ENCODE peak calls at places on chromosomes 7 and 10, in nine cellular contexts. One of them, this sample, is unnamed.

GRCh38 chr10:24949616-24950015 is 2.8 kb downstream of the PRTFDC1 start:
- DNase-seq in H54: no peak
- DNase-seq in GM12865: no peak
- DNase-seq in NCI-H1105 treated with DMSO at 0.1 percent for 48 hours: no peak
- DNase-seq in Daoy: no peak
- DNase-seq in NCI-H460: no peak
- DNase-seq in NCI-H1417: no peak
- DNase-seq in MCF 10A: peak; percentile 70
- DNase-seq in T-cell: no peak
- DNase-seq in this sample: no peak

GRCh38 chr10:80204801-80205477 is 398 bp downstream of the ANXA11 start:
- DNase-seq in H54: peak; percentile 27
- DNase-seq in GM12865: peak; percentile 48
- DNase-seq in NCI-H1105 treated with DMSO at 0.1 percent for 48 hours: no peak
- DNase-seq in Daoy: peak; percentile 44
- DNase-seq in NCI-H460: no peak
- DNase-seq in NCI-H1417: peak; percentile 56
- DNase-seq in MCF 10A: no peak
- DNase-seq in T-cell: peak; percentile 42
- DNase-seq in this sample: no peak

GRCh38 chr7:2738110-2738509 is 50.1 kb downstream of the AMZ1 start:
- DNase-seq in H54: no peak
- DNase-seq in GM12865: no peak
- DNase-seq in NCI-H1105 treated with DMSO at 0.1 percent for 48 hours: no peak
- DNase-seq in Daoy: no peak
- DNase-seq in NCI-H460: no peak
- DNase-seq in NCI-H1417: no peak
- DNase-seq in MCF 10A: no peak
- DNase-seq in T-cell: no peak
- DNase-seq in this sample: no peak

GRCh38 chr10:60604356-60604755 is 173.9 kb upstream of the CDK1 start:
- DNase-seq in H54: no peak
- DNase-seq in GM12865: no peak
- DNase-seq in NCI-H1105 treated with DMSO at 0.1 percent for 48 hours: no peak
- DNase-seq in Daoy: no peak
- DNase-seq in NCI-H460: no peak
- DNase-seq in NCI-H1417: peak; percentile 35
- DNase-seq in MCF 10A: no peak
- DNase-seq in T-cell: no peak
- DNase-seq in this sample: no peak

GRCh38 chr10:36172574-36172973 is 530.5 kb upstream of the FZD8 start:
- DNase-seq in H54: no peak
- DNase-seq in GM12865: no peak
- DNase-seq in NCI-H1105 treated with DMSO at 0.1 percent for 48 hours: no peak
- DNase-seq in Daoy: peak; percentile 84
- DNase-seq in NCI-H460: no peak
- DNase-seq in NCI-H1417: no peak
- DNase-seq in MCF 10A: peak; percentile 59
- DNase-seq in T-cell: no peak
- DNase-seq in this sample: no peak

GRCh38 chr7:155803418-155804376 is 8.6 kb downstream of the SHH start:
- DNase-seq in H54: no peak
- DNase-seq in GM12865: peak; percentile 35
- DNase-seq in NCI-H1105 treated with DMSO at 0.1 percent for 48 hours: no peak
- DNase-seq in Daoy: peak; percentile 73
- DNase-seq in NCI-H460: peak; percentile 71
- DNase-seq in NCI-H1417: peak; percentile 77
- DNase-seq in MCF 10A: no peak
- DNase-seq in T-cell: no peak
- DNase-seq in this sample: peak; percentile 32

GRCh38 chr7:17646181-17646956 is 293.9 kb downstream of the SNX13 start:
- DNase-seq in H54: no peak
- DNase-seq in GM12865: no peak
- DNase-seq in NCI-H1105 treated with DMSO at 0.1 percent for 48 hours: peak; percentile 22
- DNase-seq in Daoy: no peak
- DNase-seq in NCI-H460: peak; percentile 32
- DNase-seq in NCI-H1417: peak; percentile 45
- DNase-seq in MCF 10A: peak; percentile 43
- DNase-seq in T-cell: no peak
- DNase-seq in this sample: no peak

GRCh38 chr7:139321071-139321745 is 19.9 kb upstream of the FMC1 start:
- DNase-seq in H54: peak; percentile 8
- DNase-seq in GM12865: peak; percentile 26
- DNase-seq in NCI-H1105 treated with DMSO at 0.1 percent for 48 hours: no peak
- DNase-seq in Daoy: peak; percentile 9
- DNase-seq in NCI-H460: peak; percentile 16
- DNase-seq in NCI-H1417: no peak
- DNase-seq in MCF 10A: peak; percentile 51
- DNase-seq in T-cell: no peak
- DNase-seq in this sample: no peak

GRCh38 chr10:21525367-21526183 is at the start of gene SKIDA1:
- DNase-seq in H54: no peak
- DNase-seq in GM12865: peak; percentile 82
- DNase-seq in NCI-H1105 treated with DMSO at 0.1 percent for 48 hours: peak; percentile 89
- DNase-seq in Daoy: peak; percentile 83
- DNase-seq in NCI-H460: peak; percentile 93
- DNase-seq in NCI-H1417: peak; percentile 95
- DNase-seq in MCF 10A: peak; percentile 84
- DNase-seq in T-cell: peak; percentile 36
- DNase-seq in this sample: peak; percentile 32

GRCh38 chr10:124146491-124146890 is 53.1 kb upstream of the CHST15 start:
- DNase-seq in H54: no peak
- DNase-seq in GM12865: no peak
- DNase-seq in NCI-H1105 treated with DMSO at 0.1 percent for 48 hours: no peak
- DNase-seq in Daoy: no peak
- DNase-seq in NCI-H460: no peak
- DNase-seq in NCI-H1417: no peak
- DNase-seq in MCF 10A: no peak
- DNase-seq in T-cell: no peak
- DNase-seq in this sample: no peak

GRCh38 chr7:92061154-92061553 is 73.1 kb downstream of the CYP51A1 start:
- DNase-seq in H54: no peak
- DNase-seq in GM12865: no peak
- DNase-seq in NCI-H1105 treated with DMSO at 0.1 percent for 48 hours: no peak
- DNase-seq in Daoy: no peak
- DNase-seq in NCI-H460: no peak
- DNase-seq in NCI-H1417: no peak
- DNase-seq in MCF 10A: peak; percentile 15
- DNase-seq in T-cell: no peak
- DNase-seq in this sample: no peak

GRCh38 chr10:6008497-6009142 is 31.3 kb upstream of the IL15RA start:
- DNase-seq in H54: no peak
- DNase-seq in GM12865: no peak
- DNase-seq in NCI-H1105 treated with DMSO at 0.1 percent for 48 hours: no peak
- DNase-seq in Daoy: no peak
- DNase-seq in NCI-H460: no peak
- DNase-seq in NCI-H1417: no peak
- DNase-seq in MCF 10A: no peak
- DNase-seq in T-cell: no peak
- DNase-seq in this sample: no peak